ENCODE peak calls at places on chromosomes 13 and 19, in seven cellular contexts. One of them, this sample, is unnamed.

GRCh38 chr19:10805758-10806247 is 30.2 kb downstream of the TMED1 start:
- DNase-seq in astrocyte of the spinal cord: no peak
- DNase-seq in pancreas: no peak
- DNase-seq in AG10803: no peak
- DNase-seq in H9: no peak
- DNase-seq in OCI-LY7: no peak
- DNase-seq in tibial artery: no peak
- DNase-seq in this sample: no peak

GRCh38 chr19:23366437-23366836 is 28.8 kb downstream of the ZNF91 start:
- DNase-seq in AG10803: no peak
- DNase-seq in pancreas: no peak
- DNase-seq in H9: no peak
- DNase-seq in tibial artery: no peak
- DNase-seq in astrocyte of the spinal cord: no peak
- DNase-seq in OCI-LY7: no peak
- DNase-seq in this sample: no peak

GRCh38 chr19:6216996-6217751 is 62.6 kb downstream of the MLLT1 start:
- DNase-seq in pancreas: peak; percentile 70
- DNase-seq in H9: no peak
- DNase-seq in tibial artery: no peak
- DNase-seq in OCI-LY7: no peak
- DNase-seq in AG10803: no peak
- DNase-seq in astrocyte of the spinal cord: peak; percentile 49
- DNase-seq in this sample: no peak

GRCh38 chr13:76663941-76664340 is 222.3 kb downstream of the KCTD12 start:
- DNase-seq in tibial artery: no peak
- DNase-seq in AG10803: peak; percentile 27
- DNase-seq in astrocyte of the spinal cord: no peak
- DNase-seq in H9: no peak
- DNase-seq in OCI-LY7: no peak
- DNase-seq in pancreas: no peak
- DNase-seq in this sample: no peak

GRCh38 chr19:1373042-1373533 is 10.6 kb upstream of the NDUFS7 start:
- DNase-seq in OCI-LY7: no peak
- DNase-seq in astrocyte of the spinal cord: no peak
- DNase-seq in H9: no peak
- DNase-seq in AG10803: no peak
- DNase-seq in tibial artery: no peak
- DNase-seq in pancreas: peak; percentile 60
- DNase-seq in this sample: no peak

GRCh38 chr13:31208554-31209122 is 8.9 kb downstream of the B3GLCT start:
- DNase-seq in pancreas: no peak
- DNase-seq in OCI-LY7: no peak
- DNase-seq in astrocyte of the spinal cord: no peak
- DNase-seq in AG10803: no peak
- DNase-seq in tibial artery: no peak
- DNase-seq in H9: no peak
- DNase-seq in this sample: no peak

GRCh38 chr13:41075034-41075433 is 13.7 kb downstream of the WBP4 start:
- DNase-seq in pancreas: no peak
- DNase-seq in astrocyte of the spinal cord: peak; percentile 37
- DNase-seq in H9: no peak
- DNase-seq in AG10803: peak; percentile 39
- DNase-seq in OCI-LY7: peak; percentile 66
- DNase-seq in tibial artery: no peak
- DNase-seq in this sample: no peak

GRCh38 chr19:1624458-1624857 is 19.2 kb upstream of the UQCR11 start:
- DNase-seq in astrocyte of the spinal cord: peak; percentile 52
- DNase-seq in H9: peak; percentile 86
- DNase-seq in pancreas: no peak
- DNase-seq in AG10803: peak; percentile 39
- DNase-seq in tibial artery: peak; percentile 53
- DNase-seq in OCI-LY7: peak; percentile 72
- DNase-seq in this sample: no peak

GRCh38 chr13:98089246-98089645 is 53.6 kb upstream of the FARP1 start:
- DNase-seq in AG10803: peak; percentile 90
- DNase-seq in H9: no peak
- DNase-seq in pancreas: no peak
- DNase-seq in OCI-LY7: no peak
- DNase-seq in tibial artery: no peak
- DNase-seq in astrocyte of the spinal cord: peak; percentile 46
- DNase-seq in this sample: peak; percentile 83

GRCh38 chr13:99351772-99352171 is 44.6 kb upstream of the GPR183 start:
- DNase-seq in astrocyte of the spinal cord: no peak
- DNase-seq in OCI-LY7: no peak
- DNase-seq in tibial artery: no peak
- DNase-seq in H9: no peak
- DNase-seq in AG10803: no peak
- DNase-seq in pancreas: no peak
- DNase-seq in this sample: no peak

DNA sequence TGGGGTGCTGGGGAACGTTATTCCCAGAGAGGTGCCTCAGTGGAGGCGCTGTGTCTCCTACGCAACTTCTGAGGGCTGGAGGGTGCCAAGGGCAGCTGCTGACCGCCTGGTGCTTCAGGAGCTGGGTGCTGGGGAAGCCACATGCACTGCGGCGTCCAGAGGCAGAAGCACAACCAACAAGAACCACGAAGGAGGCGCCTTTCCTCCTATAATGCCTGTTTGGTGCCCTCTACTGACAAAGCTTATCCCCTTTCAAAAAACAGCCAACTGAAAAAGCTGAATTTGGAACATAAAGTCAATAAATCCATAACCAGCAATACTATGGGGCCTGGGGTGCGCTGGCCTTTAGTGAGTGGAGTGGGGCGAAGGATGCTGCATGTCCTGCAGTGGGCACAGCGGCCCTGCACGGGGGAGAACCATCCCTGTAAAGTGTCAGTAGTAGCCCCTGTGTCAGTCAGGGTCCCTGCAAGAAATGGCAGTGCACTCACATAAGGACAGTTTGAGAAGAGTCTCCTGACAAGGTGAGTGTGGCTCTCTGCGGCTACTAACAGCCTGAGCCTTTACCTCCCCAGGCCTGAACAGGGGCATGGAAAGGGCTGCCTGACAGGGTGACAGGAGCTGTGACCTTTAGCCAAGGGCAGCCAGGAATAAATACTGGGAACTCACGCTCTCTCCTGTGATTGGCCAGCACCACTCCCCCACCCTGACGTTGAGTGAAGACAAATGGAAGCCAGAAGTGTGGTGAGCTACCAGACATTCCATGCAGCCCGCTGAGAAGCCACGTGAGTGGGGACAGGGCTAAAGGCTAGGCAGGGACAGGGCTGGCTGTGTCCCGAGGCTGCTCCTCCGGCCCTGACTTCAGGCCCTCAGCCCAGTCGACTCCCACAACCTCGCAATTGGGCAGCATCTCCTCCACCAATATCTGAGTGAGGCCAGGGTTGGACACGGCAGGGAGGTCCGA is 4.5 kb upstream of the B3GNT8 start:
- DNase-seq in OCI-LY7: no peak
- DNase-seq in pancreas: no peak
- DNase-seq in AG10803: peak; percentile 54
- DNase-seq in H9: no peak
- DNase-seq in astrocyte of the spinal cord: peak; percentile 14
- DNase-seq in tibial artery: no peak
- DNase-seq in this sample: peak; percentile 46
- TF ChIP-seq CTCF in OCI-LY7: peak; percentile 60
- TF ChIP-seq CTCF in pancreas: no peak
- TF ChIP-seq CTCF in AG10803: peak; percentile 49
- TF ChIP-seq CTCF in H9: peak; percentile 49
- TF ChIP-seq CTCF in astrocyte of the spinal cord: peak; percentile 49
- TF ChIP-seq CTCF in tibial artery: no peak
- TF ChIP-seq CTCF in this sample: peak; percentile 72

DNA sequence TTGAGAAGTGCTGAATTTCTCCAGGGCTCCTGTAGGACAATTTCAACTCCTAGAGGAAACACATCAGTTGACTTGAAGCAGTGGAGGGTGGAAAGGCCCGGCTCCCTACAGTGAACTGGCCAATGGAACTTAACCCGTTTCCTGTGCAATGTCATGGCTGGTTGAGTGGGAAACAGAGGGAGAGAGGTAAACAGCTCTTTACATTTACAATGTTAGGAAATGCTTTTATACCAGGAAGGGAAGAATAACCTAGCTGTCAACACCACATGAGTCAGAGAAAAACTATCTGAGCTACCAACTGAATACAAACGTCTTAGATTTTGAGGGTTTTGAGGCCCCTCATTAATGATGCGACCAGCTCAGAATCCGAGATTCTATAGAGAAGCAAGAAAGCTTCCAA is 36.7 kb downstream of the CARD8 start:
- DNase-seq in OCI-LY7: no peak
- DNase-seq in H9: no peak
- DNase-seq in pancreas: no peak
- DNase-seq in tibial artery: no peak
- DNase-seq in astrocyte of the spinal cord: peak; percentile 14
- DNase-seq in AG10803: peak; percentile 4
- DNase-seq in this sample: no peak
- TF ChIP-seq CTCF in OCI-LY7: no peak
- TF ChIP-seq CTCF in H9: no peak
- TF ChIP-seq CTCF in pancreas: no peak
- TF ChIP-seq CTCF in tibial artery: no peak
- TF ChIP-seq CTCF in astrocyte of the spinal cord: no peak
- TF ChIP-seq CTCF in AG10803: no peak
- TF ChIP-seq CTCF in this sample: no peak

DNA sequence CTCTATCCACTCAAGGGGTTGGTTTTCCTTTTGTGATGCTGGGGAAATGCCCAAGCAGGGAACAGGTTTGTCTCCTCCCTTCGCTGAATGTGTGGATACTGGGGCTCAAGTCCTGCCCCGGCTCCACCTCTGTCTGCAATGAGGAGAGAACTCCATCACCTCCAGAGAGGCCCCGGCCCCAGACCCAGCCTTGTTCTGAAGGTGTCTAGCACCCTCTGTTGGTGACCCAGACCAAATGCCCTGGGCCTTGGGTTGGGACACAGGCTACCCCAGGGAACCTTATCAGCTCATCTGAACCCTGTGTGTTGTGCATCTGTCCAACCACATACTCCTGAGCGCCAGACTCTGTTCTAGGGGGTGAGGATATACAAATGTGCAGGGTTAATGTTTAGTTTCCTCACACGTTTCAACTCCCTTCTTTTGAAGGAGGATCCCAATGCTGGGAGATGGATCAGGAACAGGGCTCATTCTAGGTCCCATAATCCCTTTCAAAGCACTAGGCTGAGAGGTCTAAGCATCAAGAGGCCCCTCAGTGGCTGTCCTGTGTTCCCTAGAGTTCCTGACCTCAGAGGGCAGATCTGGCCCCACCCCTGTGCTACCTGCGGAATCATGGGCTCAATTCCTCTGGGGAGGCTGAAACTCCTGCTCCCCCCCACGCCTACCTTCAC is 112.5 kb upstream of the SLC7A1 start:
- DNase-seq in OCI-LY7: peak; percentile 54
- DNase-seq in tibial artery: no peak
- DNase-seq in H9: peak; percentile 86
- DNase-seq in pancreas: peak; percentile 86
- DNase-seq in astrocyte of the spinal cord: peak; percentile 42
- DNase-seq in AG10803: peak; percentile 62
- DNase-seq in this sample: peak; percentile 54
- TF ChIP-seq CTCF in OCI-LY7: peak; percentile 80
- TF ChIP-seq CTCF in tibial artery: peak; percentile 42
- TF ChIP-seq CTCF in H9: peak; percentile 90
- TF ChIP-seq CTCF in pancreas: peak; percentile 49
- TF ChIP-seq CTCF in astrocyte of the spinal cord: peak; percentile 78
- TF ChIP-seq CTCF in AG10803: peak; percentile 82
- TF ChIP-seq CTCF in this sample: peak; percentile 89

GRCh38 chr13:102091231-102091630 is 310.6 kb downstream of the FGF14 start:
- DNase-seq in pancreas: no peak
- DNase-seq in astrocyte of the spinal cord: peak; percentile 4
- DNase-seq in AG10803: no peak
- DNase-seq in OCI-LY7: no peak
- DNase-seq in H9: peak; percentile 89
- DNase-seq in tibial artery: no peak
- DNase-seq in this sample: no peak
- TF ChIP-seq CTCF in pancreas: no peak
- TF ChIP-seq CTCF in astrocyte of the spinal cord: peak; percentile 32
- TF ChIP-seq CTCF in AG10803: no peak
- TF ChIP-seq CTCF in OCI-LY7: no peak
- TF ChIP-seq CTCF in H9: peak; percentile 75
- TF ChIP-seq CTCF in tibial artery: no peak
- TF ChIP-seq CTCF in this sample: no peak